ENCODE peak calls at places on chromosomes 13 and 19, in seven cellular contexts. K, Q, D, E, R, O and V are unnamed samples.
A peak's percentile ranks its signal among the peaks of the same experiment; 100 is the strongest.

GRCh38 chr13:41900918-41901317 is 60.0 kb downstream of the VWA8 start:
- DNase-seq in Q (no peak), O (no peak), R (no peak), D (no peak), E (no peak), K (no peak), V (no peak)

GRCh38 chr19:31232220-31232619 is 117.0 kb downstream of the TSHZ3 start:
- DNase-seq in D (no peak), K (no peak), R (no peak), O (peak; percentile 53), Q (no peak), E (peak; percentile 48), V (no peak)

GRCh38 chr13:80921556-80921955 is 580.6 kb upstream of the SPRY2 start:
- DNase-seq in R (no peak), E (no peak), O (peak; percentile 5), D (no peak), Q (no peak), K (no peak), V (no peak)

GRCh38 chr19:15534957-15535864 is 26.9 kb downstream of the CYP4F22 start:
- DNase-seq in D (no peak), O (no peak), K (no peak), R (no peak), E (no peak), Q (no peak), V (no peak)

GRCh38 chr13:111323549-111323948 is 3.1 kb downstream of the TEX29 start:
- DNase-seq in O (no peak), D (no peak), K (no peak), Q (no peak), E (no peak), R (no peak), V (no peak)

GRCh38 chr19:46637224-46637623 is 1.2 kb upstream of the GNG8 start:
- DNase-seq in K (no peak), O (no peak), E (no peak), Q (no peak), R (no peak), D (no peak), V (no peak)

GRCh38 chr19:17751103-17751911 is at the start of gene FCHO1:
- DNase-seq in R (no peak), E (no peak), D (no peak), O (no peak), Q (peak; percentile 44), K (no peak), V (no peak)

GRCh38 chr19:326851-327250 is 17.7 kb downstream of the MIER2 start:
- DNase-seq in R (no peak), K (no peak), D (no peak), Q (no peak), O (no peak), E (no peak), V (no peak)

GRCh38 chr19:18488403-18488723 is 33.5 kb downstream of the ELL start:
- DNase-seq in O (no peak), D (no peak), K (no peak), E (peak; percentile 52), Q (no peak), R (no peak), V (no peak)

GRCh38 chr19:47564081-47564480 is 8.9 kb downstream of the ZNF541 start:
- DNase-seq in Q (no peak), O (no peak), E (no peak), K (no peak), R (no peak), D (no peak), V (no peak)

GRCh38 chr19:6765738-6766356 is 1.4 kb downstream of the SH2D3A start:
- DNase-seq in D (no peak), O (no peak), K (no peak), E (no peak), R (no peak), Q (peak; percentile 85), V (no peak)

GRCh38 chr13:95195146-95195545 is 106.1 kb downstream of the ABCC4 start:
- DNase-seq in Q (no peak), K (no peak), O (no peak), D (no peak), E (no peak), R (no peak), V (no peak)

GRCh38 chr13:110913322-110913721 is 1.5 kb downstream of the ANKRD10 start:
- DNase-seq in D (no peak), E (no peak), O (no peak), K (no peak), Q (peak; percentile 74), R (no peak), V (no peak)

GRCh38 chr13:50529154-50529882 is 314.2 kb downstream of the DLEU7 start:
- DNase-seq in D (no peak), Q (no peak), K (peak; percentile 82), E (peak; percentile 84), R (no peak), O (peak; percentile 94), V (peak; percentile 68)

GRCh38 chr19:10499550-10500246 is 3.5 kb downstream of the KEAP1 start:
- DNase-seq in O (no peak), D (no peak), K (peak; percentile 34), E (no peak), R (no peak), Q (no peak), V (no peak)

GRCh38 chr19:44696939-44697669 is 1.8 kb upstream of the CEACAM16 start:
- DNase-seq in E (no peak), D (no peak), Q (no peak), R (no peak), K (no peak), O (no peak), V (no peak)

GRCh38 chr19:44692379-44692721 is 6.6 kb upstream of the CEACAM16 start:
- DNase-seq in D (no peak), O (no peak), E (no peak), Q (no peak), R (no peak), K (no peak), V (no peak)

GRCh38 chr19:44697670-44698034 is 1.3 kb upstream of the CEACAM16 start:
- DNase-seq in Q (no peak), E (no peak), R (no peak), D (no peak), K (no peak), O (no peak), V (no peak)

GRCh38 chr19:44690131-44690440 is 8.9 kb upstream of the CEACAM16 start:
- DNase-seq in D (no peak), R (no peak), E (no peak), O (no peak), K (no peak), Q (no peak), V (no peak)

DNA sequence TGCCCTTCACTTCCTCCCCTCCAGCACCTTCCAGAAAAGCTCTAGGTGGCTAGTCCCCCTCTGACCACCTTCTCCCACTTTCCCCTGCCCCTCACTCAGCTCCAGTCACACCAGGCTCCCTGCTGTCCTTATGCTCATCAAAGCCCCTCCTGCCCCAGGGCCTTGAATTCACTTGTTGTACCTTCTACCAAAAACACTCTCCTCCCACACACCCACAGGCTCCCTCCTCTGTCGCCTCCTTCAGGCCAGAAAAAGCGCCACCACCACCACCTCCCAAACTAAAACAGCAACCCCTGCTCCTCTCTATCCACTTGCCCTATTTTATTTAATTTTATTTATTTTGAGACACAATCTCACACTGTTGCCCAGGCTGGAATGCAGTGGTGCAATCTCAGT is 4.8 kb upstream of the CEACAM16 start:
- DNase-seq in Q (no peak), K (no peak), O (no peak), R (no peak), E (no peak), D (no peak), V (no peak)
- TF ChIP-seq CTCF in Q (peak; percentile 28), K (peak; percentile 37), O (peak; percentile 45), R (peak; percentile 48), E (peak; percentile 28), D (peak; percentile 38), V (no peak)

GRCh38 chr13:109131698-109132257 is 502.4 kb downstream of the MYO16 start:
- DNase-seq in K (no peak), Q (peak; percentile 41), O (peak; percentile 67), R (no peak), E (peak; percentile 14), D (no peak), V (no peak)

GRCh38 chr13:109130093-109130835 is 500.9 kb downstream of the MYO16 start:
- DNase-seq in O (no peak), Q (no peak), D (no peak), E (no peak), K (peak; percentile 40), R (no peak), V (no peak)

GRCh38 chr13:109136873-109137272 is 507.5 kb downstream of the MYO16 start:
- DNase-seq in O (no peak), K (peak; percentile 24), E (no peak), R (no peak), Q (no peak), D (no peak), V (no peak)

GRCh38 chr13:109139346-109139745 is 509.9 kb downstream of the MYO16 start:
- DNase-seq in E (no peak), R (no peak), Q (no peak), O (no peak), D (no peak), K (no peak), V (no peak)

DNA sequence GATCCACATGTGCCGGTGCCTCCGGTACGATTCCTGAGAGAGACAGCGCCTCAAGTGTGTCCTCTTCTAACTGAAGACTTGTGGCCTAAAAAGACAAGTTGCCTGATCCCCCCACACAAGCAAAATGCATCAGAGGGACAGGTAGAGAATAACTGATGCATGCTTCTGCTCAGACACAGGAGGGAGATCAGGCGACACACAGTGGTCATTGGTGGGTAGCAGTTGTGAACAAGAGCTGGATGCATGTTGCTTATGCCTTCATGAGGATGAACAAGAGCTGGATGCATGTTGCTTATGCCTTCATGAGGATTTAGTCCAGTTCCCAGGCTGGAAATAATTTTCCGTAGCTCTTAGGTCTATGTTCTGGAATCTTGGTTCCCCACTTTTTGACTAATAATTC is 505.6 kb downstream of the MYO16 start:
- DNase-seq in E (no peak), D (no peak), K (no peak), R (no peak), Q (no peak), O (no peak), V (no peak)
- TF ChIP-seq CTCF in E (no peak), D (no peak), K (peak; percentile 26), R (no peak), Q (no peak), O (no peak), V (no peak)

GRCh38 chr19:12733907-12734214 is 623 bp downstream of the TRIR start:
- DNase-seq in K (no peak), E (no peak), O (no peak), D (no peak), Q (no peak), R (no peak), V (no peak)

GRCh38 chr19:12730054-12730453 is 4.4 kb downstream of the TRIR start:
- DNase-seq in R (no peak), E (no peak), O (no peak), D (no peak), Q (no peak), K (no peak), V (no peak)

GRCh38 chr19:12731337-12731736 is 3.1 kb downstream of the TRIR start:
- DNase-seq in D (no peak), K (no peak), E (no peak), R (no peak), Q (no peak), O (no peak), V (no peak)

GRCh38 chr19:12736854-12737665 is at the start of gene GET3:
- DNase-seq in E (peak; percentile 100), K (peak; percentile 95), O (peak; percentile 100), D (peak; percentile 100), R (peak; percentile 83), Q (peak; percentile 96), V (peak; percentile 75)

GRCh38 chr19:12733369-12733896 is 1.1 kb downstream of the TRIR start:
- DNase-seq in Q (peak; percentile 69), E (peak; percentile 51), R (no peak), O (no peak), D (no peak), K (peak; percentile 51), V (no peak)
- TF ChIP-seq CTCF in Q (peak; percentile 82), E (peak; percentile 37), R (peak; percentile 12), O (peak; percentile 38), D (peak; percentile 61), K (peak; percentile 59), V (no peak)

GRCh38 chr19:39038098-39038497 is 5.7 kb upstream of the FBXO27 start:
- DNase-seq in E (peak; percentile 27), K (peak; percentile 63), D (no peak), O (peak; percentile 19), R (peak; percentile 41), Q (no peak), V (peak; percentile 48)
- TF ChIP-seq CTCF in E (peak; percentile 36), K (no peak), D (peak; percentile 35), O (peak; percentile 19), R (no peak), Q (peak; percentile 12), V (peak; percentile 38)